ENCODE peak calls at places on chromosomes 5 and 9, in five cellular contexts. Z, F, I, H and W are unnamed samples.

GRCh38 chr9:17863213-17863883 is 284.5 kb downstream of the SH3GL2 start:
- DNase-seq in Z (no peak), F (no peak), I (no peak), H (no peak), W (no peak)

GRCh38 chr5:103474671-103475070 is 87.9 kb downstream of the NUDT12 start:
- DNase-seq in Z (no peak), F (peak), I (no peak), H (no peak), W (no peak)

GRCh38 chr5:92544042-92544441 is 1037.0 kb downstream of the NR2F1-AS1 start:
- DNase-seq in Z (no peak), F (peak), I (no peak), H (no peak), W (no peak)

GRCh38 chr5:176550275-176550831 is 1.2 kb downstream of the CDHR2 start:
- DNase-seq in Z (no peak), F (no peak), I (no peak), H (no peak), W (no peak)

GRCh38 chr9:132411091-132411508 is 1.1 kb downstream of the CFAP77 start:
- DNase-seq in Z (no peak), F (no peak), I (no peak), H (peak), W (peak)

GRCh38 chr9:110148384-110148783 is 59.6 kb downstream of the C9orf152 start:
- DNase-seq in Z (no peak), F (no peak), I (no peak), H (no peak), W (no peak)

GRCh38 chr5:115770466-115770865 is 46.0 kb downstream of the CDO1 start:
- DNase-seq in Z (no peak), F (no peak), I (no peak), H (no peak), W (no peak)

GRCh38 chr9:78664370-78664769 is 367.4 kb downstream of the PSAT1 start:
- DNase-seq in Z (no peak), F (no peak), I (no peak), H (no peak), W (no peak)

GRCh38 chr9:130331573-130331972 is 66.0 kb downstream of the HMCN2 start:
- DNase-seq in Z (peak), F (peak), I (no peak), H (peak), W (no peak)

GRCh38 chr5:17096975-17097695 is 120.3 kb upstream of the BASP1 start:
- DNase-seq in Z (no peak), F (no peak), I (no peak), H (no peak), W (no peak)

GRCh38 chr5:66450988-66451387 is 145.2 kb upstream of the MAST4 start:
- DNase-seq in Z (no peak), F (no peak), I (no peak), H (no peak), W (no peak)

GRCh38 chr5:9681706-9682105 is 51.6 kb upstream of the TAS2R1 start:
- DNase-seq in Z (no peak), F (no peak), I (no peak), H (no peak), W (no peak)

GRCh38 chr5:27472000-27472763 is 433.8 kb upstream of the CDH9 start:
- DNase-seq in Z (no peak), F (peak), I (no peak), H (no peak), W (no peak)

GRCh38 chr5:126780165-126780827 is 3.4 kb downstream of the LMNB1 start:
- DNase-seq in Z (peak), F (peak), I (peak), H (no peak), W (peak)

GRCh38 chr5:3598725-3599282 is 3.2 kb downstream of the IRX1 start:
- DNase-seq in Z (no peak), F (no peak), I (no peak), H (no peak), W (no peak)

GRCh38 chr5:135027318-135027698 is 6.7 kb downstream of the PITX1 start:
- DNase-seq in Z (no peak), F (no peak), I (no peak), H (no peak), W (no peak)

GRCh38 chr9:88799706-88800682 is 191.3 kb upstream of the S1PR3 start:
- DNase-seq in Z (no peak), F (no peak), I (no peak), H (no peak), W (no peak)

GRCh38 chr5:37490931-37491330 is 111.8 kb downstream of the WDR70 start:
- DNase-seq in Z (no peak), F (no peak), I (no peak), H (no peak), W (no peak)

GRCh38 chr9:135961811-135962695 is 880 bp upstream of the UBAC1 start:
- DNase-seq in Z (no peak), F (no peak), I (no peak), H (no peak), W (no peak)

GRCh38 chr5:56406221-56406620 is 173.1 kb upstream of the ANKRD55 start:
- DNase-seq in Z (no peak), F (no peak), I (no peak), H (no peak), W (no peak)
- TF ChIP-seq CTCF in Z (no peak), F (no peak), I (no peak), H (no peak), W (no peak)

DNA sequence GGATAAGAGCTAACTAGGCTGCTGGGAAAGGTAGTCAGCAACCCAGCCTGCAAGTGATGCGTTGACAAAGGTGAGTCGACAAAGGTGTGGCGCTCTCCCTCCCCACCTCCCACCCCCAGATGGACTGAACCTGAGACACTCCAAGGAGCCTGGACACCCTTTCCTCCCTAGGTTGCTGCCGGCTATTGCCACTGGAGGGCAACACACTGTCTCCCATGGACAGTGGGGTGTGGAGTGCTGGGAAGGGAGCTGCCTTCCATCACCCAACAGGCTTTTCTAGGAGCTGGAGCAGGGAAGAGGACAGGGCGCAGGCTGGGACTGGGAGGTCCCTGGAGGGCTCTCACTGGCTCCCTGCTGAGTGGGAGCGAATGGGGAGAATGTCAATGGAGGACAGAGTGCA is 75.4 kb upstream of the ARAP3 start:
- DNase-seq in Z (no peak), F (peak), I (no peak), H (no peak), W (no peak)
- TF ChIP-seq CTCF in Z (peak), F (peak), I (peak), H (peak), W (peak)

GRCh38 chr5:65037845-65038815 is 269.4 kb downstream of the CWC27 start:
- DNase-seq in Z (no peak), F (no peak), I (no peak), H (no peak), W (no peak)
- TF ChIP-seq CTCF in Z (peak), F (peak), I (no peak), H (peak), W (no peak)

GRCh38 chr9:80125731-80126264 is 554.0 kb downstream of the TLE4 start:
- DNase-seq in Z (peak), F (no peak), I (no peak), H (no peak), W (no peak)
- TF ChIP-seq CTCF in Z (no peak), F (no peak), I (no peak), H (no peak), W (no peak)